ENCODE peak calls at places on chromosomes 11 and 22, in eight cellular contexts. One of them, this sample, is unnamed.

GRCh38 chr22:27791494-27792241 is 9.9 kb downstream of the MN1 start:
- DNase-seq in activated effector memory CD4-positive, alpha-beta T cell treated with anti-CD3 and anti-CD28 coated beads, Interleukin-2, amount 50 U/mL, for 16 hours: no peak
- DNase-seq in stimulated activated CD4-positive, alpha-beta T cell treated with anti-CD3 and anti-CD28 coated beads, TNF-alpha, amount 100 ng/mL, for 24 hours: no peak
- DNase-seq in retina: no peak
- DNase-seq in kidney epithelial cell: no peak
- DNase-seq in activated T-cell treated with anti-CD3 and anti-CD28 coated beads, Interleukin-2, amount 50 U/mL, for 72 hours: no peak
- DNase-seq in anterior cingulate cortex: no peak
- DNase-seq in stromal cell of bone marrow: no peak
- DNase-seq in this sample: no peak

GRCh38 chr11:106304274-106304673 is 226.8 kb downstream of the AASDHPPT start:
- DNase-seq in stromal cell of bone marrow: no peak
- DNase-seq in kidney epithelial cell: no peak
- DNase-seq in anterior cingulate cortex: no peak
- DNase-seq in stimulated activated CD4-positive, alpha-beta T cell treated with anti-CD3 and anti-CD28 coated beads, TNF-alpha, amount 100 ng/mL, for 24 hours: no peak
- DNase-seq in activated T-cell treated with anti-CD3 and anti-CD28 coated beads, Interleukin-2, amount 50 U/mL, for 72 hours: no peak
- DNase-seq in retina: no peak
- DNase-seq in activated effector memory CD4-positive, alpha-beta T cell treated with anti-CD3 and anti-CD28 coated beads, Interleukin-2, amount 50 U/mL, for 16 hours: no peak
- DNase-seq in this sample: no peak

GRCh38 chr11:12803086-12803826 is 129.0 kb downstream of the TEAD1 start:
- DNase-seq in activated effector memory CD4-positive, alpha-beta T cell treated with anti-CD3 and anti-CD28 coated beads, Interleukin-2, amount 50 U/mL, for 16 hours: no peak
- DNase-seq in stromal cell of bone marrow: no peak
- DNase-seq in anterior cingulate cortex: no peak
- DNase-seq in activated T-cell treated with anti-CD3 and anti-CD28 coated beads, Interleukin-2, amount 50 U/mL, for 72 hours: no peak
- DNase-seq in kidney epithelial cell: no peak
- DNase-seq in stimulated activated CD4-positive, alpha-beta T cell treated with anti-CD3 and anti-CD28 coated beads, TNF-alpha, amount 100 ng/mL, for 24 hours: no peak
- DNase-seq in retina: no peak
- DNase-seq in this sample: no peak

GRCh38 chr11:104582431-104582830 is 315.8 kb downstream of the CASP12 start:
- DNase-seq in stimulated activated CD4-positive, alpha-beta T cell treated with anti-CD3 and anti-CD28 coated beads, TNF-alpha, amount 100 ng/mL, for 24 hours: no peak
- DNase-seq in stromal cell of bone marrow: no peak
- DNase-seq in retina: no peak
- DNase-seq in anterior cingulate cortex: no peak
- DNase-seq in activated T-cell treated with anti-CD3 and anti-CD28 coated beads, Interleukin-2, amount 50 U/mL, for 72 hours: no peak
- DNase-seq in kidney epithelial cell: no peak
- DNase-seq in activated effector memory CD4-positive, alpha-beta T cell treated with anti-CD3 and anti-CD28 coated beads, Interleukin-2, amount 50 U/mL, for 16 hours: no peak
- DNase-seq in this sample: no peak

GRCh38 chr11:123431619-123432018 is 1.6 kb downstream of the GRAMD1B start:
- DNase-seq in stromal cell of bone marrow: no peak
- DNase-seq in anterior cingulate cortex: no peak
- DNase-seq in activated T-cell treated with anti-CD3 and anti-CD28 coated beads, Interleukin-2, amount 50 U/mL, for 72 hours: peak
- DNase-seq in retina: no peak
- DNase-seq in stimulated activated CD4-positive, alpha-beta T cell treated with anti-CD3 and anti-CD28 coated beads, TNF-alpha, amount 100 ng/mL, for 24 hours: no peak
- DNase-seq in activated effector memory CD4-positive, alpha-beta T cell treated with anti-CD3 and anti-CD28 coated beads, Interleukin-2, amount 50 U/mL, for 16 hours: no peak
- DNase-seq in kidney epithelial cell: no peak
- DNase-seq in this sample: no peak

GRCh38 chr22:49373289-49373666 is 454.4 kb downstream of the BRD1 start:
- DNase-seq in activated effector memory CD4-positive, alpha-beta T cell treated with anti-CD3 and anti-CD28 coated beads, Interleukin-2, amount 50 U/mL, for 16 hours: peak
- DNase-seq in anterior cingulate cortex: no peak
- DNase-seq in stromal cell of bone marrow: no peak
- DNase-seq in kidney epithelial cell: no peak
- DNase-seq in activated T-cell treated with anti-CD3 and anti-CD28 coated beads, Interleukin-2, amount 50 U/mL, for 72 hours: no peak
- DNase-seq in retina: no peak
- DNase-seq in stimulated activated CD4-positive, alpha-beta T cell treated with anti-CD3 and anti-CD28 coated beads, TNF-alpha, amount 100 ng/mL, for 24 hours: no peak
- DNase-seq in this sample: no peak

GRCh38 chr11:46982797-46983452 is 46.4 kb downstream of the CSTPP1 start:
- DNase-seq in anterior cingulate cortex: no peak
- DNase-seq in kidney epithelial cell: no peak
- DNase-seq in activated T-cell treated with anti-CD3 and anti-CD28 coated beads, Interleukin-2, amount 50 U/mL, for 72 hours: no peak
- DNase-seq in stromal cell of bone marrow: no peak
- DNase-seq in activated effector memory CD4-positive, alpha-beta T cell treated with anti-CD3 and anti-CD28 coated beads, Interleukin-2, amount 50 U/mL, for 16 hours: no peak
- DNase-seq in stimulated activated CD4-positive, alpha-beta T cell treated with anti-CD3 and anti-CD28 coated beads, TNF-alpha, amount 100 ng/mL, for 24 hours: no peak
- DNase-seq in retina: no peak
- DNase-seq in this sample: no peak

GRCh38 chr22:32702421-32702820 is 99.1 kb upstream of the TIMP3 start:
- DNase-seq in retina: no peak
- DNase-seq in activated T-cell treated with anti-CD3 and anti-CD28 coated beads, Interleukin-2, amount 50 U/mL, for 72 hours: no peak
- DNase-seq in stromal cell of bone marrow: no peak
- DNase-seq in kidney epithelial cell: no peak
- DNase-seq in activated effector memory CD4-positive, alpha-beta T cell treated with anti-CD3 and anti-CD28 coated beads, Interleukin-2, amount 50 U/mL, for 16 hours: no peak
- DNase-seq in stimulated activated CD4-positive, alpha-beta T cell treated with anti-CD3 and anti-CD28 coated beads, TNF-alpha, amount 100 ng/mL, for 24 hours: no peak
- DNase-seq in anterior cingulate cortex: no peak
- DNase-seq in this sample: no peak

GRCh38 chr11:73746701-73747100 is 14.2 kb downstream of the RAB6A start:
- DNase-seq in stromal cell of bone marrow: no peak
- DNase-seq in retina: no peak
- DNase-seq in activated effector memory CD4-positive, alpha-beta T cell treated with anti-CD3 and anti-CD28 coated beads, Interleukin-2, amount 50 U/mL, for 16 hours: no peak
- DNase-seq in activated T-cell treated with anti-CD3 and anti-CD28 coated beads, Interleukin-2, amount 50 U/mL, for 72 hours: no peak
- DNase-seq in kidney epithelial cell: no peak
- DNase-seq in anterior cingulate cortex: no peak
- DNase-seq in stimulated activated CD4-positive, alpha-beta T cell treated with anti-CD3 and anti-CD28 coated beads, TNF-alpha, amount 100 ng/mL, for 24 hours: no peak
- DNase-seq in this sample: no peak

GRCh38 chr22:30115705-30116104 is 35.4 kb downstream of the HORMAD2 start:
- DNase-seq in activated T-cell treated with anti-CD3 and anti-CD28 coated beads, Interleukin-2, amount 50 U/mL, for 72 hours: no peak
- DNase-seq in anterior cingulate cortex: no peak
- DNase-seq in stimulated activated CD4-positive, alpha-beta T cell treated with anti-CD3 and anti-CD28 coated beads, TNF-alpha, amount 100 ng/mL, for 24 hours: no peak
- DNase-seq in stromal cell of bone marrow: no peak
- DNase-seq in activated effector memory CD4-positive, alpha-beta T cell treated with anti-CD3 and anti-CD28 coated beads, Interleukin-2, amount 50 U/mL, for 16 hours: no peak
- DNase-seq in retina: no peak
- DNase-seq in kidney epithelial cell: peak
- DNase-seq in this sample: no peak

GRCh38 chr11:122850076-122850631 is 11.9 kb downstream of the CRTAM start:
- DNase-seq in activated T-cell treated with anti-CD3 and anti-CD28 coated beads, Interleukin-2, amount 50 U/mL, for 72 hours: peak
- DNase-seq in retina: no peak
- DNase-seq in anterior cingulate cortex: no peak
- DNase-seq in activated effector memory CD4-positive, alpha-beta T cell treated with anti-CD3 and anti-CD28 coated beads, Interleukin-2, amount 50 U/mL, for 16 hours: peak
- DNase-seq in kidney epithelial cell: peak
- DNase-seq in stimulated activated CD4-positive, alpha-beta T cell treated with anti-CD3 and anti-CD28 coated beads, TNF-alpha, amount 100 ng/mL, for 24 hours: no peak
- DNase-seq in stromal cell of bone marrow: no peak
- DNase-seq in this sample: no peak

GRCh38 chr22:29641052-29641780 is 37.8 kb downstream of the NF2 start:
- DNase-seq in stromal cell of bone marrow: no peak
- DNase-seq in activated T-cell treated with anti-CD3 and anti-CD28 coated beads, Interleukin-2, amount 50 U/mL, for 72 hours: no peak
- DNase-seq in retina: no peak
- DNase-seq in anterior cingulate cortex: no peak
- DNase-seq in activated effector memory CD4-positive, alpha-beta T cell treated with anti-CD3 and anti-CD28 coated beads, Interleukin-2, amount 50 U/mL, for 16 hours: no peak
- DNase-seq in stimulated activated CD4-positive, alpha-beta T cell treated with anti-CD3 and anti-CD28 coated beads, TNF-alpha, amount 100 ng/mL, for 24 hours: no peak
- DNase-seq in kidney epithelial cell: no peak
- DNase-seq in this sample: no peak

GRCh38 chr22:31533391-31533790 is 37.1 kb downstream of the SFI1 start:
- DNase-seq in anterior cingulate cortex: no peak
- DNase-seq in retina: no peak
- DNase-seq in stromal cell of bone marrow: no peak
- DNase-seq in kidney epithelial cell: no peak
- DNase-seq in activated effector memory CD4-positive, alpha-beta T cell treated with anti-CD3 and anti-CD28 coated beads, Interleukin-2, amount 50 U/mL, for 16 hours: no peak
- DNase-seq in activated T-cell treated with anti-CD3 and anti-CD28 coated beads, Interleukin-2, amount 50 U/mL, for 72 hours: no peak
- DNase-seq in stimulated activated CD4-positive, alpha-beta T cell treated with anti-CD3 and anti-CD28 coated beads, TNF-alpha, amount 100 ng/mL, for 24 hours: no peak
- DNase-seq in this sample: no peak

GRCh38 chr11:29432719-29433325 is 584.0 kb downstream of the KCNA4 start:
- DNase-seq in anterior cingulate cortex: no peak
- DNase-seq in activated T-cell treated with anti-CD3 and anti-CD28 coated beads, Interleukin-2, amount 50 U/mL, for 72 hours: no peak
- DNase-seq in retina: peak
- DNase-seq in stromal cell of bone marrow: no peak
- DNase-seq in activated effector memory CD4-positive, alpha-beta T cell treated with anti-CD3 and anti-CD28 coated beads, Interleukin-2, amount 50 U/mL, for 16 hours: no peak
- DNase-seq in kidney epithelial cell: no peak
- DNase-seq in stimulated activated CD4-positive, alpha-beta T cell treated with anti-CD3 and anti-CD28 coated beads, TNF-alpha, amount 100 ng/mL, for 24 hours: no peak
- DNase-seq in this sample: no peak

GRCh38 chr11:133503776-133504175 is 28.5 kb downstream of the OPCML start:
- DNase-seq in stimulated activated CD4-positive, alpha-beta T cell treated with anti-CD3 and anti-CD28 coated beads, TNF-alpha, amount 100 ng/mL, for 24 hours: no peak
- DNase-seq in stromal cell of bone marrow: no peak
- DNase-seq in activated T-cell treated with anti-CD3 and anti-CD28 coated beads, Interleukin-2, amount 50 U/mL, for 72 hours: no peak
- DNase-seq in anterior cingulate cortex: no peak
- DNase-seq in activated effector memory CD4-positive, alpha-beta T cell treated with anti-CD3 and anti-CD28 coated beads, Interleukin-2, amount 50 U/mL, for 16 hours: no peak
- DNase-seq in retina: no peak
- DNase-seq in kidney epithelial cell: no peak
- DNase-seq in this sample: no peak

GRCh38 chr11:75135021-75135650 is 15.8 kb upstream of the SLCO2B1 start:
- DNase-seq in anterior cingulate cortex: no peak
- DNase-seq in activated effector memory CD4-positive, alpha-beta T cell treated with anti-CD3 and anti-CD28 coated beads, Interleukin-2, amount 50 U/mL, for 16 hours: no peak
- DNase-seq in retina: no peak
- DNase-seq in activated T-cell treated with anti-CD3 and anti-CD28 coated beads, Interleukin-2, amount 50 U/mL, for 72 hours: no peak
- DNase-seq in stromal cell of bone marrow: no peak
- DNase-seq in stimulated activated CD4-positive, alpha-beta T cell treated with anti-CD3 and anti-CD28 coated beads, TNF-alpha, amount 100 ng/mL, for 24 hours: no peak
- DNase-seq in kidney epithelial cell: no peak
- DNase-seq in this sample: no peak

GRCh38 chr11:44946268-44946667 is 4.4 kb downstream of the TP53I11 start:
- DNase-seq in activated T-cell treated with anti-CD3 and anti-CD28 coated beads, Interleukin-2, amount 50 U/mL, for 72 hours: no peak
- DNase-seq in stimulated activated CD4-positive, alpha-beta T cell treated with anti-CD3 and anti-CD28 coated beads, TNF-alpha, amount 100 ng/mL, for 24 hours: no peak
- DNase-seq in activated effector memory CD4-positive, alpha-beta T cell treated with anti-CD3 and anti-CD28 coated beads, Interleukin-2, amount 50 U/mL, for 16 hours: no peak
- DNase-seq in stromal cell of bone marrow: peak
- DNase-seq in anterior cingulate cortex: no peak
- DNase-seq in kidney epithelial cell: no peak
- DNase-seq in retina: no peak
- DNase-seq in this sample: peak

GRCh38 chr11:128757235-128757711 is 63.4 kb downstream of the FLI1 start:
- DNase-seq in activated effector memory CD4-positive, alpha-beta T cell treated with anti-CD3 and anti-CD28 coated beads, Interleukin-2, amount 50 U/mL, for 16 hours: peak
- DNase-seq in activated T-cell treated with anti-CD3 and anti-CD28 coated beads, Interleukin-2, amount 50 U/mL, for 72 hours: peak
- DNase-seq in retina: no peak
- DNase-seq in stromal cell of bone marrow: no peak
- DNase-seq in kidney epithelial cell: no peak
- DNase-seq in anterior cingulate cortex: no peak
- DNase-seq in stimulated activated CD4-positive, alpha-beta T cell treated with anti-CD3 and anti-CD28 coated beads, TNF-alpha, amount 100 ng/mL, for 24 hours: peak
- DNase-seq in this sample: peak

GRCh38 chr22:42928969-42929837 is 72.1 kb upstream of the ARFGAP3 start:
- DNase-seq in stromal cell of bone marrow: no peak
- DNase-seq in activated effector memory CD4-positive, alpha-beta T cell treated with anti-CD3 and anti-CD28 coated beads, Interleukin-2, amount 50 U/mL, for 16 hours: no peak
- DNase-seq in retina: no peak
- DNase-seq in activated T-cell treated with anti-CD3 and anti-CD28 coated beads, Interleukin-2, amount 50 U/mL, for 72 hours: no peak
- DNase-seq in anterior cingulate cortex: no peak
- DNase-seq in kidney epithelial cell: no peak
- DNase-seq in stimulated activated CD4-positive, alpha-beta T cell treated with anti-CD3 and anti-CD28 coated beads, TNF-alpha, amount 100 ng/mL, for 24 hours: no peak
- DNase-seq in this sample: no peak

GRCh38 chr11:87292598-87292997 is 254.9 kb downstream of the TMEM135 start:
- DNase-seq in stimulated activated CD4-positive, alpha-beta T cell treated with anti-CD3 and anti-CD28 coated beads, TNF-alpha, amount 100 ng/mL, for 24 hours: no peak
- DNase-seq in anterior cingulate cortex: no peak
- DNase-seq in activated effector memory CD4-positive, alpha-beta T cell treated with anti-CD3 and anti-CD28 coated beads, Interleukin-2, amount 50 U/mL, for 16 hours: no peak
- DNase-seq in activated T-cell treated with anti-CD3 and anti-CD28 coated beads, Interleukin-2, amount 50 U/mL, for 72 hours: no peak
- DNase-seq in kidney epithelial cell: no peak
- DNase-seq in stromal cell of bone marrow: no peak
- DNase-seq in retina: no peak
- DNase-seq in this sample: no peak

GRCh38 chr11:62841361-62842170 is 2.2 kb upstream of the WDR74 start:
- DNase-seq in activated T-cell treated with anti-CD3 and anti-CD28 coated beads, Interleukin-2, amount 50 U/mL, for 72 hours: peak
- DNase-seq in kidney epithelial cell: peak
- DNase-seq in stimulated activated CD4-positive, alpha-beta T cell treated with anti-CD3 and anti-CD28 coated beads, TNF-alpha, amount 100 ng/mL, for 24 hours: peak
- DNase-seq in retina: peak
- DNase-seq in activated effector memory CD4-positive, alpha-beta T cell treated with anti-CD3 and anti-CD28 coated beads, Interleukin-2, amount 50 U/mL, for 16 hours: peak
- DNase-seq in stromal cell of bone marrow: peak
- DNase-seq in anterior cingulate cortex: peak
- DNase-seq in this sample: peak

GRCh38 chr22:26553056-26553752 is 36.7 kb downstream of the TPST2 start:
- DNase-seq in stimulated activated CD4-positive, alpha-beta T cell treated with anti-CD3 and anti-CD28 coated beads, TNF-alpha, amount 100 ng/mL, for 24 hours: no peak
- DNase-seq in activated effector memory CD4-positive, alpha-beta T cell treated with anti-CD3 and anti-CD28 coated beads, Interleukin-2, amount 50 U/mL, for 16 hours: no peak
- DNase-seq in stromal cell of bone marrow: peak
- DNase-seq in anterior cingulate cortex: no peak
- DNase-seq in kidney epithelial cell: peak
- DNase-seq in activated T-cell treated with anti-CD3 and anti-CD28 coated beads, Interleukin-2, amount 50 U/mL, for 72 hours: no peak
- DNase-seq in retina: peak
- DNase-seq in this sample: no peak

GRCh38 chr22:22941831-22942510 is 54.4 kb downstream of the IGLL5 start:
- DNase-seq in activated T-cell treated with anti-CD3 and anti-CD28 coated beads, Interleukin-2, amount 50 U/mL, for 72 hours: no peak
- DNase-seq in stimulated activated CD4-positive, alpha-beta T cell treated with anti-CD3 and anti-CD28 coated beads, TNF-alpha, amount 100 ng/mL, for 24 hours: no peak
- DNase-seq in activated effector memory CD4-positive, alpha-beta T cell treated with anti-CD3 and anti-CD28 coated beads, Interleukin-2, amount 50 U/mL, for 16 hours: peak
- DNase-seq in kidney epithelial cell: no peak
- DNase-seq in retina: no peak
- DNase-seq in stromal cell of bone marrow: no peak
- DNase-seq in anterior cingulate cortex: no peak
- DNase-seq in this sample: no peak

GRCh38 chr11:2797741-2798361 is 87.7 kb downstream of the CDKN1C start:
- DNase-seq in stimulated activated CD4-positive, alpha-beta T cell treated with anti-CD3 and anti-CD28 coated beads, TNF-alpha, amount 100 ng/mL, for 24 hours: no peak
- DNase-seq in stromal cell of bone marrow: no peak
- DNase-seq in activated effector memory CD4-positive, alpha-beta T cell treated with anti-CD3 and anti-CD28 coated beads, Interleukin-2, amount 50 U/mL, for 16 hours: no peak
- DNase-seq in kidney epithelial cell: no peak
- DNase-seq in anterior cingulate cortex: no peak
- DNase-seq in activated T-cell treated with anti-CD3 and anti-CD28 coated beads, Interleukin-2, amount 50 U/mL, for 72 hours: no peak
- DNase-seq in retina: no peak
- DNase-seq in this sample: no peak

GRCh38 chr11:10528121-10528520 is 12.9 kb downstream of the RNF141 start:
- DNase-seq in anterior cingulate cortex: no peak
- DNase-seq in stimulated activated CD4-positive, alpha-beta T cell treated with anti-CD3 and anti-CD28 coated beads, TNF-alpha, amount 100 ng/mL, for 24 hours: no peak
- DNase-seq in activated T-cell treated with anti-CD3 and anti-CD28 coated beads, Interleukin-2, amount 50 U/mL, for 72 hours: no peak
- DNase-seq in stromal cell of bone marrow: no peak
- DNase-seq in kidney epithelial cell: no peak
- DNase-seq in activated effector memory CD4-positive, alpha-beta T cell treated with anti-CD3 and anti-CD28 coated beads, Interleukin-2, amount 50 U/mL, for 16 hours: no peak
- DNase-seq in retina: no peak
- DNase-seq in this sample: no peak

GRCh38 chr11:43573233-43573632 is 107.3 kb upstream of the HSD17B12 start:
- DNase-seq in stromal cell of bone marrow: no peak
- DNase-seq in activated T-cell treated with anti-CD3 and anti-CD28 coated beads, Interleukin-2, amount 50 U/mL, for 72 hours: peak
- DNase-seq in stimulated activated CD4-positive, alpha-beta T cell treated with anti-CD3 and anti-CD28 coated beads, TNF-alpha, amount 100 ng/mL, for 24 hours: no peak
- DNase-seq in retina: peak
- DNase-seq in anterior cingulate cortex: no peak
- DNase-seq in kidney epithelial cell: no peak
- DNase-seq in activated effector memory CD4-positive, alpha-beta T cell treated with anti-CD3 and anti-CD28 coated beads, Interleukin-2, amount 50 U/mL, for 16 hours: no peak
- DNase-seq in this sample: no peak

GRCh38 chr11:2591805-2592204 is 108.0 kb downstream of the KCNQ1OT1 start:
- DNase-seq in kidney epithelial cell: no peak
- DNase-seq in anterior cingulate cortex: no peak
- DNase-seq in activated T-cell treated with anti-CD3 and anti-CD28 coated beads, Interleukin-2, amount 50 U/mL, for 72 hours: no peak
- DNase-seq in stromal cell of bone marrow: no peak
- DNase-seq in activated effector memory CD4-positive, alpha-beta T cell treated with anti-CD3 and anti-CD28 coated beads, Interleukin-2, amount 50 U/mL, for 16 hours: no peak
- DNase-seq in stimulated activated CD4-positive, alpha-beta T cell treated with anti-CD3 and anti-CD28 coated beads, TNF-alpha, amount 100 ng/mL, for 24 hours: no peak
- DNase-seq in retina: no peak
- DNase-seq in this sample: no peak

GRCh38 chr11:67289226-67289650 is at the start of gene ANKRD13D:
- DNase-seq in stimulated activated CD4-positive, alpha-beta T cell treated with anti-CD3 and anti-CD28 coated beads, TNF-alpha, amount 100 ng/mL, for 24 hours: no peak
- DNase-seq in anterior cingulate cortex: no peak
- DNase-seq in retina: peak
- DNase-seq in stromal cell of bone marrow: no peak
- DNase-seq in kidney epithelial cell: no peak
- DNase-seq in activated T-cell treated with anti-CD3 and anti-CD28 coated beads, Interleukin-2, amount 50 U/mL, for 72 hours: no peak
- DNase-seq in activated effector memory CD4-positive, alpha-beta T cell treated with anti-CD3 and anti-CD28 coated beads, Interleukin-2, amount 50 U/mL, for 16 hours: no peak
- DNase-seq in this sample: no peak

GRCh38 chr11:46112961-46113617 is 8.2 kb downstream of the PHF21A start:
- DNase-seq in stimulated activated CD4-positive, alpha-beta T cell treated with anti-CD3 and anti-CD28 coated beads, TNF-alpha, amount 100 ng/mL, for 24 hours: no peak
- DNase-seq in anterior cingulate cortex: no peak
- DNase-seq in activated effector memory CD4-positive, alpha-beta T cell treated with anti-CD3 and anti-CD28 coated beads, Interleukin-2, amount 50 U/mL, for 16 hours: no peak
- DNase-seq in retina: no peak
- DNase-seq in activated T-cell treated with anti-CD3 and anti-CD28 coated beads, Interleukin-2, amount 50 U/mL, for 72 hours: no peak
- DNase-seq in stromal cell of bone marrow: peak
- DNase-seq in kidney epithelial cell: peak
- DNase-seq in this sample: no peak

GRCh38 chr11:102760355-102761035 is 19.9 kb downstream of the MMP10 start:
- DNase-seq in retina: no peak
- DNase-seq in stromal cell of bone marrow: peak
- DNase-seq in kidney epithelial cell: peak
- DNase-seq in stimulated activated CD4-positive, alpha-beta T cell treated with anti-CD3 and anti-CD28 coated beads, TNF-alpha, amount 100 ng/mL, for 24 hours: no peak
- DNase-seq in anterior cingulate cortex: no peak
- DNase-seq in activated T-cell treated with anti-CD3 and anti-CD28 coated beads, Interleukin-2, amount 50 U/mL, for 72 hours: no peak
- DNase-seq in activated effector memory CD4-positive, alpha-beta T cell treated with anti-CD3 and anti-CD28 coated beads, Interleukin-2, amount 50 U/mL, for 16 hours: no peak
- DNase-seq in this sample: no peak

GRCh38 chr11:95698939-95699562 is 90.5 kb downstream of the FAM76B start:
- DNase-seq in stimulated activated CD4-positive, alpha-beta T cell treated with anti-CD3 and anti-CD28 coated beads, TNF-alpha, amount 100 ng/mL, for 24 hours: no peak
- DNase-seq in anterior cingulate cortex: no peak
- DNase-seq in retina: no peak
- DNase-seq in activated T-cell treated with anti-CD3 and anti-CD28 coated beads, Interleukin-2, amount 50 U/mL, for 72 hours: no peak
- DNase-seq in kidney epithelial cell: no peak
- DNase-seq in activated effector memory CD4-positive, alpha-beta T cell treated with anti-CD3 and anti-CD28 coated beads, Interleukin-2, amount 50 U/mL, for 16 hours: no peak
- DNase-seq in stromal cell of bone marrow: peak
- DNase-seq in this sample: no peak

GRCh38 chr11:12077535-12078280 is 32.7 kb upstream of the MICAL2 start:
- DNase-seq in stimulated activated CD4-positive, alpha-beta T cell treated with anti-CD3 and anti-CD28 coated beads, TNF-alpha, amount 100 ng/mL, for 24 hours: no peak
- DNase-seq in kidney epithelial cell: no peak
- DNase-seq in activated T-cell treated with anti-CD3 and anti-CD28 coated beads, Interleukin-2, amount 50 U/mL, for 72 hours: no peak
- DNase-seq in activated effector memory CD4-positive, alpha-beta T cell treated with anti-CD3 and anti-CD28 coated beads, Interleukin-2, amount 50 U/mL, for 16 hours: no peak
- DNase-seq in anterior cingulate cortex: no peak
- DNase-seq in retina: no peak
- DNase-seq in stromal cell of bone marrow: peak
- DNase-seq in this sample: no peak

This sample was measured in heart right ventricle.